ENCODE peak calls at places on chromosome 9, in four cellular contexts. One of them, this sample, is unnamed.
A peak's percentile ranks its signal among the peaks of the same experiment; 100 is the strongest.

GRCh38 chr9:106074006-106074405 is 379.7 kb downstream of the TMEM38B start:
- DNase-seq in fibroblast of lung: no peak
- DNase-seq in B cell: no peak
- DNase-seq in fibroblast of pulmonary artery: no peak
- DNase-seq in this sample: no peak

GRCh38 chr9:13296972-13297371 is 17.5 kb upstream of the MPDZ start:
- DNase-seq in fibroblast of lung: no peak
- DNase-seq in B cell: no peak
- DNase-seq in fibroblast of pulmonary artery: no peak
- DNase-seq in this sample: no peak

GRCh38 chr9:132947751-132948150 is 3.3 kb upstream of the TSC1 start:
- DNase-seq in fibroblast of lung: no peak
- DNase-seq in B cell: no peak
- DNase-seq in fibroblast of pulmonary artery: no peak
- DNase-seq in this sample: no peak

GRCh38 chr9:80796662-80797426 is 892.5 kb downstream of the TLE1 start:
- DNase-seq in fibroblast of lung: peak; percentile 27
- DNase-seq in B cell: no peak
- DNase-seq in fibroblast of pulmonary artery: no peak
- DNase-seq in this sample: no peak

GRCh38 chr9:31272456-31273295 is 1111.8 kb upstream of the ACO1 start:
- DNase-seq in fibroblast of lung: no peak
- DNase-seq in B cell: no peak
- DNase-seq in fibroblast of pulmonary artery: no peak
- DNase-seq in this sample: no peak

GRCh38 chr9:109064963-109065701 is 51.8 kb upstream of the CTNNAL1 start:
- DNase-seq in fibroblast of lung: no peak
- DNase-seq in B cell: no peak
- DNase-seq in fibroblast of pulmonary artery: peak; percentile 11
- DNase-seq in this sample: no peak

GRCh38 chr9:9631302-9631701 is 981.5 kb downstream of the PTPRD start:
- DNase-seq in fibroblast of lung: no peak
- DNase-seq in B cell: no peak
- DNase-seq in fibroblast of pulmonary artery: no peak
- DNase-seq in this sample: peak; percentile 10

GRCh38 chr9:122346478-122347347 is 24.1 kb upstream of the PTGS1 start:
- DNase-seq in fibroblast of lung: no peak
- DNase-seq in B cell: no peak
- DNase-seq in fibroblast of pulmonary artery: peak; percentile 31
- DNase-seq in this sample: peak; percentile 62

GRCh38 chr9:79581794-79582193 is 10.0 kb downstream of the TLE4 start:
- DNase-seq in fibroblast of lung: peak; percentile 74
- DNase-seq in B cell: no peak
- DNase-seq in fibroblast of pulmonary artery: peak; percentile 75
- DNase-seq in this sample: no peak

GRCh38 chr9:129111762-129112151 is 542 bp downstream of the PTPA start:
- DNase-seq in fibroblast of lung: peak; percentile 68
- DNase-seq in B cell: peak; percentile 40
- DNase-seq in fibroblast of pulmonary artery: peak; percentile 52
- DNase-seq in this sample: peak; percentile 62

GRCh38 chr9:70085241-70085640 is 41.6 kb downstream of the MAMDC2 start:
- DNase-seq in fibroblast of lung: peak; percentile 59
- DNase-seq in B cell: no peak
- DNase-seq in fibroblast of pulmonary artery: peak; percentile 75
- DNase-seq in this sample: no peak

GRCh38 chr9:135349212-135349962 is 130.2 kb upstream of the PPP1R26 start:
- DNase-seq in fibroblast of lung: no peak
- DNase-seq in B cell: no peak
- DNase-seq in fibroblast of pulmonary artery: no peak
- DNase-seq in this sample: no peak

GRCh38 chr9:13970018-13970417 is 343.9 kb downstream of the NFIB start:
- DNase-seq in fibroblast of lung: no peak
- DNase-seq in B cell: no peak
- DNase-seq in fibroblast of pulmonary artery: peak; percentile 33
- DNase-seq in this sample: no peak

GRCh38 chr9:14313951-14314423 is at the start of gene NFIB:
- DNase-seq in fibroblast of lung: peak; percentile 68
- DNase-seq in B cell: no peak
- DNase-seq in fibroblast of pulmonary artery: peak; percentile 71
- DNase-seq in this sample: peak; percentile 49

GRCh38 chr9:113395000-113395861 is 5.9 kb downstream of the ALAD start:
- DNase-seq in fibroblast of lung: no peak
- DNase-seq in B cell: no peak
- DNase-seq in fibroblast of pulmonary artery: no peak
- DNase-seq in this sample: no peak

GRCh38 chr9:107239474-107239873 is 43.6 kb upstream of the RAD23B start:
- DNase-seq in fibroblast of lung: peak; percentile 63
- DNase-seq in B cell: no peak
- DNase-seq in fibroblast of pulmonary artery: no peak
- DNase-seq in this sample: peak; percentile 34

GRCh38 chr9:113998114-113998513 is 80.0 kb downstream of the AMBP start:
- DNase-seq in fibroblast of lung: no peak
- DNase-seq in B cell: no peak
- DNase-seq in fibroblast of pulmonary artery: no peak
- DNase-seq in this sample: no peak

GRCh38 chr9:129232839-129233568 is 54.9 kb upstream of the IER5L start:
- DNase-seq in fibroblast of lung: peak; percentile 12
- DNase-seq in B cell: no peak
- DNase-seq in fibroblast of pulmonary artery: peak; percentile 92
- DNase-seq in this sample: no peak

GRCh38 chr9:134322781-134323241 is 3.4 kb upstream of the RXRA start:
- DNase-seq in fibroblast of lung: no peak
- DNase-seq in B cell: no peak
- DNase-seq in fibroblast of pulmonary artery: no peak
- DNase-seq in this sample: no peak

GRCh38 chr9:108903437-108904103 is 30.4 kb downstream of the ELP1 start:
- DNase-seq in fibroblast of lung: peak; percentile 26
- DNase-seq in B cell: no peak
- DNase-seq in fibroblast of pulmonary artery: no peak
- DNase-seq in this sample: no peak

GRCh38 chr9:14075218-14075617 is 238.7 kb downstream of the NFIB start:
- DNase-seq in fibroblast of lung: no peak
- DNase-seq in B cell: no peak
- DNase-seq in fibroblast of pulmonary artery: no peak
- DNase-seq in this sample: no peak

GRCh38 chr9:125176632-125177031 is 13.0 kb downstream of the PPP6C start:
- DNase-seq in fibroblast of lung: no peak
- DNase-seq in B cell: no peak
- DNase-seq in fibroblast of pulmonary artery: no peak
- DNase-seq in this sample: no peak

GRCh38 chr9:126805546-126806262 is 864 bp downstream of the ZBTB43 start:
- DNase-seq in fibroblast of lung: peak; percentile 48
- DNase-seq in B cell: peak; percentile 84
- DNase-seq in fibroblast of pulmonary artery: peak; percentile 38
- DNase-seq in this sample: peak; percentile 76

GRCh38 chr9:89477395-89477794 is 20.5 kb downstream of the SEMA4D start:
- DNase-seq in fibroblast of lung: no peak
- DNase-seq in B cell: no peak
- DNase-seq in fibroblast of pulmonary artery: no peak
- DNase-seq in this sample: no peak

GRCh38 chr9:16704096-16704488 is 166.4 kb downstream of the BNC2 start:
- DNase-seq in fibroblast of lung: no peak
- DNase-seq in B cell: no peak
- DNase-seq in fibroblast of pulmonary artery: peak; percentile 45
- DNase-seq in this sample: no peak

GRCh38 chr9:128771094-128771721 is 519 bp downstream of the ZER1 start:
- DNase-seq in fibroblast of lung: peak; percentile 12
- DNase-seq in B cell: no peak
- DNase-seq in fibroblast of pulmonary artery: peak; percentile 26
- DNase-seq in this sample: no peak

GRCh38 chr9:30799527-30800101 is 1584.8 kb upstream of the ACO1 start:
- DNase-seq in fibroblast of lung: no peak
- DNase-seq in B cell: no peak
- DNase-seq in fibroblast of pulmonary artery: no peak
- DNase-seq in this sample: no peak

GRCh38 chr9:109418827-109419226 is 79.3 kb downstream of the PTPN3 start:
- DNase-seq in fibroblast of lung: no peak
- DNase-seq in B cell: no peak
- DNase-seq in fibroblast of pulmonary artery: no peak
- DNase-seq in this sample: no peak

GRCh38 chr9:124776952-124777645 is at the start of gene OLFML2A:
- DNase-seq in fibroblast of lung: no peak
- DNase-seq in B cell: no peak
- DNase-seq in fibroblast of pulmonary artery: no peak
- DNase-seq in this sample: peak; percentile 62

DNA sequence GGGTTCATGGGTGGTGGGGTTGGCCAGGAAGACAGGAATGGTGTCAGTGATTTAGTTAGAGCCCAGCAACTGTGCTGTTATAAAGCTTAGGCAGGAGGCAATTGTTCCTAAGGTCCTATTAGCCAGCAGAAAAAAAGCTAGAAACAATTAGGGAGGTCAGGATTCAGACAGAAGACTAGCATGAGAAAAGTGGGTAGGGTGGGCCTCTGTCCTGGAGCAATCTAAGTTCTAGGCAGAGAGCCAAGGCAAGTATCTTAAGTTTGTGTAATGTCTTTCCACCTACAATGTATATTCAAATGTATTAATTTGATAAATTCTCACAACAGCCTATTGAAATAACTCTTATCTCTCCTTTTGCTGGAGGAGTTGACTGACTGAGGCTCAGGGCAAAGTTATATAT is 6.1 kb upstream of the ZFAND5 start:
- DNase-seq in fibroblast of lung: no peak
- DNase-seq in B cell: no peak
- DNase-seq in fibroblast of pulmonary artery: peak; percentile 88
- DNase-seq in this sample: no peak
- TF ChIP-seq CTCF in fibroblast of lung: no peak
- TF ChIP-seq CTCF in B cell: no peak
- TF ChIP-seq CTCF in fibroblast of pulmonary artery: no peak
- TF ChIP-seq CTCF in this sample: no peak

GRCh38 chr9:95981741-95982390 is 106.4 kb downstream of the ERCC6L2 start:
- DNase-seq in fibroblast of lung: no peak
- DNase-seq in B cell: no peak
- DNase-seq in fibroblast of pulmonary artery: no peak
- DNase-seq in this sample: no peak
- TF ChIP-seq CTCF in fibroblast of lung: no peak
- TF ChIP-seq CTCF in B cell: no peak
- TF ChIP-seq CTCF in fibroblast of pulmonary artery: no peak
- TF ChIP-seq CTCF in this sample: no peak

DNA sequence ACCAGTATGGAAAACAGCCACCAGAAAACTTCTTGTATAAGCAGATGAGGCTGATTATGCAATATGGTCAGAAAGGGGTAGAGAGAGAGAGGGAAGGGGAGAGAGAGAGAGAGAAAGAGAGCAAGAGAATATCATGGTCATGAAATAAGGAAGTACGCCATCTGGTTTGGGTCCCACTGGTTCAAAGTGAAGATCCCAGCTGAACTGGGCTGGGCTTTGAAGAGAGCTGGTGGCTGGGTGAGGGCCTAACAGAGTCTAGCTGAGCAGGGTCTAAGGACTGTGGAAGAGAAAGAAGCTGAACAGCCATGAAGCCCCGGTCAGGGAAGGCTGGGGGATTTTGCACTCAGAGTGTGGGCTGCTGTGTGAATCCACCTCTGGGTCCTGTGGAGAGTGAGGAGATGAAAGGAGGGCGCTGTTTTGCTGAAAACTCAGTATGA is 14.6 kb downstream of the TRIM14 start:
- DNase-seq in fibroblast of lung: no peak
- DNase-seq in B cell: no peak
- DNase-seq in fibroblast of pulmonary artery: no peak
- DNase-seq in this sample: no peak
- TF ChIP-seq CTCF in fibroblast of lung: no peak
- TF ChIP-seq CTCF in B cell: no peak
- TF ChIP-seq CTCF in fibroblast of pulmonary artery: no peak
- TF ChIP-seq CTCF in this sample: no peak

DNA sequence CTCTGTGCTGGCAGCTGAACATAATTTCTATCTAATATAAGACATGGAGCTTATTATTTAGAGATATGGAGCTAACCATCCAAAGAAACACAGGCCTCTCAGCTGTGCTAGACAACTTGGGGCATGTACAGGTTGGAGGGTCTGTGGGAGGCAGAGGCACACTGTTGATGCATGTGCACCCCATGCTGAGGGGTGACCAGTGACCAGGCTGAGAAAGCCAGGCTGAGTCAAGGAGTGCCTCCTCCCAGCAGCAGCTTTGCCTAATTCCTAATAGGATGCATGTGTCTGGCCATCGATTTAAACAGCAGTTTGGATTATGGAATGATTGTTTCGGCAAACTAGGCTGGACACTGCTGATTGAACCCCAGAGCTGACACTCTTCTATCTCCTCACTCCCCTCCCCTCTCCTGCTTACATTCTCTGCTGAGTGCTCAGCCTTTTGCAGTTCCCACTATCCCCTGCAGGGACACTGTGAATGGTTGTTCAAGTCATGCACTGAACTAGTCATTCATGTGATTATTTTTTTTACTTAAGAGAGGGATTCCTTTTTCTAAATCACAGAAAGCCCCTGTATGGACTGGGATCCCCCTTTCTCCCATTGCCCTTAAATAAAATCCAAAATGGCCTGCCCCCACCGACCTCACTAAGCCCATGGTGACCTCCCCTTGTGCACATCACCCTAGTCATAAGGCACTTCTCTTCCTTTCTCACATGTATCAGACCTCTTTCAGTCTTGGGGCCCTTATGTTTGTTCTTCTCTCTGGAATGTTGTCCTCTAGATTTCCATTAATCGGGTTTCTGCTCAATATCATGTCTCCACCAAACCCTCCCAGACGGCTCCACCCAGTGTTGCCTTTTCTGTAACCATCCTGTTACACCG is 196.0 kb downstream of the ERCC6L2 start:
- DNase-seq in fibroblast of lung: peak; percentile 62
- DNase-seq in B cell: no peak
- DNase-seq in fibroblast of pulmonary artery: peak; percentile 25
- DNase-seq in this sample: peak; percentile 57
- TF ChIP-seq CTCF in fibroblast of lung: peak; percentile 88
- TF ChIP-seq CTCF in B cell: peak; percentile 34
- TF ChIP-seq CTCF in fibroblast of pulmonary artery: peak; percentile 54
- TF ChIP-seq CTCF in this sample: no peak